ENCODE peak calls at places on chromosome 17, in four cellular contexts. G is DND-41, Y is GM12878, K is GM23338. E is an unnamed sample.

GRCh38 chr17:21680366-21680765 is 12.0 kb upstream of the KCNJ18 start:
- DNase-seq in G (no peak), Y (no peak), K (no peak), E (no peak)

GRCh38 chr17:45277992-45278391 is 16.1 kb upstream of the SPATA32 start:
- DNase-seq in G (no peak), Y (no peak), K (no peak), E (no peak)

GRCh38 chr17:27807567-27808470 is 7.5 kb upstream of the NOS2 start:
- DNase-seq in G (peak), Y (peak), K (no peak), E (no peak)

GRCh38 chr17:74798239-74798707 is 22.1 kb upstream of the NAT9 start:
- DNase-seq in G (no peak), Y (no peak), K (no peak), E (no peak)

GRCh38 chr17:28547623-28548416 is 4.6 kb downstream of the UNC119 start:
- DNase-seq in G (peak), Y (peak), K (peak), E (peak)

GRCh38 chr17:28416703-28417311 is 10.8 kb upstream of the SLC46A1 start:
- DNase-seq in G (peak), Y (no peak), K (peak), E (peak)

GRCh38 chr17:16814439-16814838 is 124.4 kb downstream of the CCDC144A start:
- DNase-seq in G (no peak), Y (no peak), K (no peak), E (no peak)

GRCh38 chr17:32917842-32918241 is 10.1 kb upstream of the TMEM98 start:
- DNase-seq in G (no peak), Y (no peak), K (peak), E (no peak)

GRCh38 chr17:27741361-27741861 is 58.9 kb downstream of the NOS2 start:
- DNase-seq in G (no peak), Y (no peak), K (no peak), E (no peak)

GRCh38 chr17:42285346-42286050 is 2.8 kb upstream of the STAT5A start:
- DNase-seq in G (no peak), Y (no peak), K (no peak), E (no peak)

GRCh38 chr17:45353047-45353446 is 36.2 kb upstream of the MAP3K14 start:
- DNase-seq in G (no peak), Y (peak), K (no peak), E (no peak)

GRCh38 chr17:42720996-42721583 is 23.8 kb downstream of the EZH1 start:
- DNase-seq in G (peak), Y (no peak), K (peak), E (peak)

GRCh38 chr17:71762526-71762925 is 358.3 kb upstream of the SOX9 start:
- DNase-seq in G (no peak), Y (no peak), K (no peak), E (no peak)

GRCh38 chr17:31494259-31495048 is 103.0 kb downstream of the RAB11FIP4 start:
- DNase-seq in G (no peak), Y (peak), K (no peak), E (no peak)

GRCh38 chr17:16464641-16465312 is 27.2 kb downstream of the LRRC75A start:
- DNase-seq in G (no peak), Y (no peak), K (no peak), E (no peak)

GRCh38 chr17:42642377-42642776 is 16.7 kb upstream of the TUBG2 start:
- DNase-seq in G (no peak), Y (no peak), K (peak), E (no peak)

GRCh38 chr17:65022751-65023421 is 33.7 kb downstream of the GNA13 start:
- DNase-seq in G (no peak), Y (peak), K (no peak), E (no peak)

GRCh38 chr17:69047368-69048263 is 13.1 kb downstream of the ABCA9 start:
- DNase-seq in G (no peak), Y (no peak), K (no peak), E (no peak)

GRCh38 chr17:75272848-75273184 is 1.8 kb upstream of the MIF4GD start:
- DNase-seq in G (no peak), Y (no peak), K (no peak), E (no peak)

GRCh38 chr17:76585649-76586593 is at the start of gene ST6GALNAC2:
- DNase-seq in G (no peak), Y (no peak), K (peak), E (peak)

GRCh38 chr17:78924481-78925151 is 571 bp downstream of the TIMP2 start:
- DNase-seq in G (peak), Y (no peak), K (peak), E (peak)

GRCh38 chr17:28926786-28927185 is 23.9 kb upstream of the DHRS13 start:
- DNase-seq in G (no peak), Y (no peak), K (no peak), E (no peak)

GRCh38 chr17:69326302-69327059 is 452 bp downstream of the ABCA5 start:
- DNase-seq in G (no peak), Y (no peak), K (no peak), E (no peak)

DNA sequence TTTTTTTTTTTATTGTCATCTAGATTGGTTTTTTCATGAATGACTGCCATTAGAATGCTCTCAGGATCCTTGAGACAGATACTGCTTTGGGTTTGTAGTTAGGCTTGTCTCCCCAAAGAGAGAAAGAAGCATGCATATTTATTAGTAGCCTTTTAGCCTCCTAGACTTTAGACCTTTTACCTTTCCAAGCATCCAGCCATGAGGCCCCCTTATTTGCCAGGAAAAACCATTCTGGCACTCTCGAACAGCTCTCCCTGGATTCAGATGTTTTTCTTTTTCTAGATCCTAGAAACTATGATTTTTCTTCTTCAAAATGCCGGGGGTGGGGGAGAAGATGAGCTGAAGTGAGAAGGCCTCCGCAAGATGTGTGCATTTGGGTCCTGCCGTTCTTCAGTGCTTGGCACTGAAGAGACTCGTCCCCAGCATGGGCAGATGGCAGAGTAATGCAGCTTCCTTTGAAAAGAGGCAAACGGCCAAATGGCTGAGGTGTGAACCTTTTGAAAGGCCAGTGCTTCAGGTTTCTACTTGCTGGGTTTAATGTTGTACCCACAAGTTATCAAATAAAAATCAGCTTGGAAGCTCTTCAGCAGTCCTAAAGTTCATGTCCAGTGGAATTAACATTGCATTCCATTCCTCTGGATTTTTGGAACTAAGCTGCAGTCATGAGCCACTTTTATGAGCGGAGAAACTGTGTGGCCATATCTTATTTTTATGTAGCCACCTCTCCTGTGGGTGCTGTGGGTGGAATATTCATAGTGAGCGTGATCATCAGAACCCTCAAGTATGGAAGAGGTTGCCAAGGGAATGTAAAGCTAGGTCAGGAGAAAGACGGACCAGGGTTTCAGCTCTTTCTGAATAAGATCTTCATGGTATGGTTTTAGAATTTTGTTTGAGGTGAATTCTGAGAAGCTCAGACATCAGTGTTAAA is 7.2 kb downstream of the SOCS7 start:
- DNase-seq in G (no peak), Y (no peak), K (no peak), E (no peak)
- H3K4me2 ChIP-seq in G (peak), Y (no peak), K (no peak), E (no peak)

DNA sequence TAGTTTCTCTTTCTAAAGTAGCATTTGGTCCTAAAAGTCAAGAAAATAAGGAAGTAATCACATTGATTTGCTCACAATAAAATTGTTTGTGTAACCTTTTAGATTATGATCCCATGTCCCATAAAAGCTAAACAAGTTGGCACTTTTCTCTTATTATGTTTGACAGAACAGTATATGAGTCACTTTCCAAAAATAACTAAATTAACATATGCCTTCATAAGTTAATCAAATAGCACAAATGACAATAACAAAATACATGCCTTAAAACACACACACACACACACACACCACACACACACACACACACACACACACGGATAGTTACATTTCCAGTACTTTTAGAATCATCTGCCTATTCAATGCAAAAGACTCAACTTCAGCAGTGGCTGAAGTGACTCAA is 2.8 kb downstream of the MED13 start:
- DNase-seq in G (no peak), Y (no peak), K (no peak), E (no peak)
- H3K4me2 ChIP-seq in G (peak), Y (peak), K (peak), E (peak)

DNA sequence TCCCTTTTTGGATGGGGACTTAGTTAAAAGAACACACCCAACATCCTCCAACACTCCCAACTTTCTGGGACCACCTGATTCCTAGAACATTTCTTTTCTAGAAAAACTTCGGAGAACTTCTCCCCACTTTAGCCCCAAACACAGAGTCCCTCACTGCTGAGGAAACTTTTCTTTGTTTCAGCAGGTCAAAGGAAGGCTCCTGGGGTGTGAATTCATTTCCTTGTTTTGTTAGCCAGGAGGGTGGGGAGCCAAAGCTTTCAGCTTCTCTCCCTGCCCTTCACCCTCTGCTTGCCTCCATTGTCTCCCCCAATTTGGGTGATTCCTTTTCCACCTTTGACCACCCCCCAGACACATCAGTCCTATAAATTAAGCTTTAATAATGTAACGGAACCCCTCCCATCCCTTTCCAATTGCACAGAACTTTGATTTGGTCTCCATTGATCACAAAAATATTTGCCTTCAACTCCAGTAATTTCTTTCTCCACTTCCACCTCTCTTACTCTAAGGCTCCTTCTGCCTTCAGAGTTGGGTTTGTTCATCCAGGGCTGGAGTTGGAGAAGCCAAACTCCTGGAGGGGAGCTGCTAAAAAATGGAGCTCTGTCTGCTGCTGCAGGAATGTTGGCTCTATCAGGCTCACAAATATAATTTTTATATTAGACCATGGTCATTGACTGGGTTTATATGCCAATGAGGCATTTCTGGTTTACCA is 10.3 kb downstream of the HOXB4 start:
- DNase-seq in G (no peak), Y (no peak), K (no peak), E (no peak)
- H3K4me2 ChIP-seq in G (no peak), Y (no peak), K (peak), E (no peak)

GRCh38 chr17:29954405-29954804 is 13.0 kb downstream of the EFCAB5 start:
- DNase-seq in G (no peak), Y (no peak), K (peak), E (no peak)
- H3K4me2 ChIP-seq in G (no peak), Y (no peak), K (no peak), E (no peak)

GRCh38 chr17:39626171-39626670 is 531 bp upstream of the PPP1R1B start:
- DNase-seq in G (no peak), Y (no peak), K (no peak), E (peak)
- H3K4me2 ChIP-seq in G (no peak), Y (no peak), K (peak), E (peak)

GRCh38 chr17:47335101-47335936 is 11.6 kb downstream of the EFCAB13 start:
- DNase-seq in G (no peak), Y (no peak), K (no peak), E (no peak)
- H3K4me2 ChIP-seq in G (no peak), Y (no peak), K (no peak), E (no peak)

GRCh38 chr17:4327638-4328037 is 38.8 kb downstream of the UBE2G1 start:
- DNase-seq in G (no peak), Y (no peak), K (no peak), E (no peak)

GRCh38 chr17:4331614-4332013 is 34.9 kb downstream of the UBE2G1 start:
- DNase-seq in G (no peak), Y (no peak), K (no peak), E (no peak)

GRCh38 chr17:4332296-4332970 is 34.0 kb downstream of the UBE2G1 start:
- DNase-seq in G (no peak), Y (no peak), K (peak), E (no peak)

GRCh38 chr17:4333041-4333440 is 33.4 kb downstream of the UBE2G1 start:
- DNase-seq in G (no peak), Y (no peak), K (no peak), E (no peak)

GRCh38 chr17:4329838-4330237 is 36.6 kb downstream of the UBE2G1 start:
- DNase-seq in G (no peak), Y (no peak), K (no peak), E (no peak)
- H3K4me2 ChIP-seq in G (no peak), Y (no peak), K (no peak), E (no peak)

DNA sequence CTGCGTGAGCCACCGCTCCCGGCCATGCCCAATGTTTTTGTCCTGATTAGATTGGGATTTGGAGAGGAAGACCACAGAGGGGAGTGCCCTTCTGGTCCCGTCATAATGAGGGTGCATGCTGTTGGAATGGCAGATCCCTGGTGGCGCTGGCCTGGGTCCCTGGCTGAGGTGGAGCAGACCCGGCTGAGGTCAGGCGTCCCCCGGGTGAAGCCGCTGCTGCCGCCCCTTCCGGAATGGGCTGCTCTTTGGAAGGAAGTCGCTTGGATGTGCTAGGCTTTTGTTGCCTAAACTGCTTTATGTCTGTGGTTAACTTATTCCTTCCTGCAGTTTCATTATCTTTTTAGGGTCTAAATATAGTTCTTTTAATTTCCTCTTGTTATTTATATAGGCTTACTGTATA is 120.3 kb upstream of the CHMP6 start:
- DNase-seq in G (no peak), Y (no peak), K (no peak), E (no peak)
- H3K4me2 ChIP-seq in G (no peak), Y (no peak), K (no peak), E (no peak)

GRCh38 chr17:82204831-82205719 is 7.6 kb downstream of the CCDC57 start:
- DNase-seq in G (no peak), Y (no peak), K (no peak), E (peak)
- H3K4me2 ChIP-seq in G (no peak), Y (no peak), K (no peak), E (peak)

E was measured in SK-N-SH.